ENCODE peak calls at places on chromosomes 6 and 20, in seven cellular contexts. K, L, O, D, J, C and X are unnamed samples.

GRCh38 chr20:16555754-16556153 is 17.5 kb downstream of the KIF16B start:
- DNase-seq in K (peak; percentile 16), L (no peak), O (no peak), D (peak; percentile 16), J (no peak), C (no peak), X (no peak)

GRCh38 chr6:31621320-31621939 is 915 bp downstream of the PRRC2A start:
- DNase-seq in K (no peak), L (no peak), O (no peak), D (no peak), J (no peak), C (no peak), X (no peak)

GRCh38 chr6:30570263-30570662 is 979 bp upstream of the ABCF1 start:
- DNase-seq in K (no peak), L (no peak), O (no peak), D (no peak), J (no peak), C (no peak), X (no peak)

GRCh38 chr6:143176090-143177021 is 115.7 kb downstream of the AIG1 start:
- DNase-seq in K (peak; percentile 99), L (no peak), O (no peak), D (peak; percentile 39), J (no peak), C (no peak), X (no peak)

GRCh38 chr6:168870982-168871381 is 382.7 kb downstream of the THBS2 start:
- DNase-seq in K (no peak), L (no peak), O (no peak), D (no peak), J (no peak), C (no peak), X (no peak)

GRCh38 chr6:152246554-152247337 is 390.4 kb downstream of the SYNE1 start:
- DNase-seq in K (peak; percentile 72), L (peak; percentile 14), O (no peak), D (no peak), J (no peak), C (no peak), X (no peak)

GRCh38 chr20:1830240-1830639 is 65.0 kb upstream of the SIRPA start:
- DNase-seq in K (peak; percentile 97), L (no peak), O (no peak), D (peak; percentile 98), J (no peak), C (no peak), X (no peak)

GRCh38 chr20:42110301-42110700 is 492.1 kb upstream of the CHD6 start:
- DNase-seq in K (no peak), L (no peak), O (no peak), D (no peak), J (no peak), C (no peak), X (no peak)

GRCh38 chr20:11970243-11970836 is 52.6 kb downstream of the BTBD3 start:
- DNase-seq in K (no peak), L (no peak), O (no peak), D (no peak), J (no peak), C (no peak), X (no peak)

GRCh38 chr6:169190970-169191369 is 62.7 kb downstream of the THBS2 start:
- DNase-seq in K (peak; percentile 34), L (no peak), O (no peak), D (no peak), J (no peak), C (no peak), X (no peak)